ENCODE peak calls at places on chromosome 10, in nine cellular contexts. N is right atrium auricular region, R is NCI-H1105 treated with DMSO at 0.1 percent for 48 hours, C is H7, Y is MCF 10A, T is NCI-H1694, M is HEK293T, W is IMR-90, S is choroid plexus epithelial cell. L is an unnamed sample.

GRCh38 chr10:110212119-110213006 is 5.0 kb downstream of the MXI1 start:
- DNase-seq in S (no peak), W (no peak), N (no peak), M (no peak), C (no peak), T (no peak), R (no peak), Y (no peak), L (no peak)

GRCh38 chr10:124387078-124387874 is 31.4 kb downstream of the OAT start:
- DNase-seq in T (no peak), R (no peak), W (no peak), Y (no peak), M (no peak), S (no peak), N (no peak), C (peak; percentile 81), L (no peak)

GRCh38 chr10:87660484-87661133 is 931 bp downstream of the PAPSS2 start:
- DNase-seq in S (peak; percentile 85), N (peak; percentile 75), R (no peak), W (peak; percentile 79), C (no peak), T (no peak), Y (no peak), M (peak; percentile 22), L (peak; percentile 81)

GRCh38 chr10:91049961-91050360 is 129.1 kb upstream of the ANKRD1 start:
- DNase-seq in S (peak; percentile 64), W (no peak), R (no peak), C (no peak), N (no peak), T (no peak), Y (no peak), M (no peak), L (peak; percentile 23)

GRCh38 chr10:4848341-4849041 is 22.5 kb downstream of the AKR1E2 start:
- DNase-seq in Y (no peak), M (no peak), R (no peak), T (no peak), N (no peak), C (no peak), W (no peak), S (no peak), L (no peak)

GRCh38 chr10:21125471-21126228 is 228.5 kb upstream of the NEBL start:
- DNase-seq in C (no peak), S (peak; percentile 50), R (no peak), N (no peak), M (no peak), Y (no peak), T (no peak), W (no peak), L (no peak)

GRCh38 chr10:69786791-69787190 is 14.9 kb upstream of the COL13A1 start:
- DNase-seq in S (peak; percentile 81), C (no peak), M (peak; percentile 27), T (peak; percentile 5), Y (peak; percentile 41), N (no peak), R (no peak), W (peak; percentile 56), L (peak; percentile 76)

GRCh38 chr10:96339956-96340904 is 18.6 kb downstream of the OPALIN start:
- DNase-seq in T (peak; percentile 47), N (no peak), M (peak; percentile 76), R (peak; percentile 56), Y (peak; percentile 75), W (peak; percentile 70), S (peak; percentile 88), C (peak; percentile 46), L (peak; percentile 66)

GRCh38 chr10:69659286-69660027 is 29.4 kb downstream of the FAM241B start:
- DNase-seq in N (no peak), W (no peak), S (no peak), T (no peak), R (no peak), M (no peak), C (no peak), Y (no peak), L (no peak)

L was measured in cardiac fibroblast.